ENCODE peak calls at places on chromosomes 1 and 21, in eight cellular contexts. G, A, H, E, B, V, K and Q are unnamed samples.
A peak's percentile ranks its signal among the peaks of the same experiment; 100 is the strongest.

GRCh38 chr1:240173836-240174235 is 82.2 kb downstream of the FMN2 start:
- DNase-seq in G (no peak), A (no peak), H (no peak), E (no peak), B (no peak), V (peak; percentile 44), K (no peak), Q (no peak)

GRCh38 chr1:202854787-202855186 is 34.2 kb downstream of the RABIF start:
- DNase-seq in G (no peak), A (no peak), H (no peak), E (no peak), B (no peak), V (no peak), K (no peak), Q (no peak)

GRCh38 chr1:36125129-36125991 is at the start of gene COL8A2:
- DNase-seq in G (no peak), A (no peak), H (no peak), E (no peak), B (no peak), V (peak; percentile 79), K (no peak), Q (no peak)

GRCh38 chr21:36839123-36839522 is 127.3 kb downstream of the HLCS start:
- DNase-seq in G (no peak), A (no peak), H (no peak), E (no peak), B (no peak), V (peak; percentile 22), K (no peak), Q (no peak)

GRCh38 chr21:42475526-42476492 is 20.2 kb downstream of the RSPH1 start:
- DNase-seq in G (no peak), A (no peak), H (no peak), E (no peak), B (no peak), V (no peak), K (no peak), Q (no peak)

GRCh38 chr1:44293761-44294315 is 61.2 kb downstream of the ERI3 start:
- DNase-seq in G (no peak), A (no peak), H (no peak), E (no peak), B (no peak), V (no peak), K (no peak), Q (peak; percentile 16)

GRCh38 chr1:248807067-248807737 is 18.5 kb downstream of the SH3BP5L start:
- DNase-seq in G (peak; percentile 56), A (no peak), H (peak; percentile 37), E (peak; percentile 72), B (peak; percentile 60), V (peak; percentile 70), K (no peak), Q (peak; percentile 49)

GRCh38 chr21:37204580-37204979 is 62.6 kb downstream of the VPS26C start:
- DNase-seq in G (no peak), A (no peak), H (no peak), E (no peak), B (no peak), V (no peak), K (no peak), Q (no peak)

GRCh38 chr1:161439280-161440232 is 65.7 kb upstream of the FCGR2A start:
- DNase-seq in G (peak; percentile 10), A (no peak), H (no peak), E (no peak), B (peak; percentile 5), V (no peak), K (no peak), Q (no peak)

GRCh38 chr1:51926171-51926812 is 47.8 kb upstream of the NRDC start:
- DNase-seq in G (no peak), A (no peak), H (no peak), E (no peak), B (no peak), V (peak; percentile 59), K (no peak), Q (peak; percentile 27)

GRCh38 chr21:44463716-44464115 is 8.4 kb downstream of the LRRC3 start:
- DNase-seq in G (no peak), A (no peak), H (no peak), E (no peak), B (no peak), V (no peak), K (no peak), Q (peak; percentile 39)

GRCh38 chr1:50108497-50109073 is at the start of gene ELAVL4:
- DNase-seq in G (no peak), A (peak; percentile 37), H (no peak), E (peak; percentile 24), B (no peak), V (no peak), K (no peak), Q (peak; percentile 88)

GRCh38 chr1:6734579-6735397 is 33.2 kb upstream of the DNAJC11 start:
- DNase-seq in G (no peak), A (no peak), H (no peak), E (peak; percentile 6), B (no peak), V (no peak), K (no peak), Q (no peak)

GRCh38 chr1:201761178-201761577 is 67.8 kb upstream of the IPO9 start:
- DNase-seq in G (no peak), A (no peak), H (no peak), E (no peak), B (no peak), V (no peak), K (no peak), Q (no peak)

GRCh38 chr1:244302889-244303609 is 148.7 kb downstream of the ADSS2 start:
- DNase-seq in G (no peak), A (no peak), H (no peak), E (no peak), B (no peak), V (peak; percentile 50), K (no peak), Q (no peak)

GRCh38 chr1:206672844-206673758 is 11.6 kb upstream of the MAPKAPK2 start:
- DNase-seq in G (no peak), A (no peak), H (no peak), E (no peak), B (no peak), V (no peak), K (no peak), Q (no peak)

GRCh38 chr1:89518116-89518780 is 6.4 kb upstream of the LRRC8B start:
- DNase-seq in G (no peak), A (no peak), H (no peak), E (no peak), B (no peak), V (no peak), K (no peak), Q (no peak)

GRCh38 chr1:27622828-27623227 is 12.2 kb downstream of the FGR start:
- DNase-seq in G (no peak), A (no peak), H (no peak), E (no peak), B (no peak), V (no peak), K (no peak), Q (no peak)

GRCh38 chr1:41314781-41315481 is 46.3 kb upstream of the FOXO6 start:
- DNase-seq in G (no peak), A (no peak), H (no peak), E (no peak), B (no peak), V (peak; percentile 23), K (no peak), Q (no peak)

GRCh38 chr1:109498161-109498801 is 4.4 kb downstream of the CYB561D1 start:
- DNase-seq in G (peak; percentile 53), A (peak; percentile 50), H (no peak), E (peak; percentile 15), B (peak; percentile 68), V (peak; percentile 43), K (no peak), Q (peak; percentile 69)

GRCh38 chr1:183278736-183279591 is 92.9 kb downstream of the LAMC2 start:
- DNase-seq in G (no peak), A (no peak), H (no peak), E (no peak), B (no peak), V (peak; percentile 55), K (no peak), Q (no peak)

GRCh38 chr1:91693542-91693941 is 192.4 kb downstream of the TGFBR3 start:
- DNase-seq in G (no peak), A (peak; percentile 21), H (no peak), E (peak; percentile 28), B (peak; percentile 19), V (peak; percentile 86), K (no peak), Q (no peak)

GRCh38 chr1:180923024-180923841 is 10.5 kb downstream of the KIAA1614 start:
- DNase-seq in G (no peak), A (no peak), H (no peak), E (no peak), B (no peak), V (peak; percentile 42), K (no peak), Q (no peak)